ENCODE peak calls at places on chromosomes 4 and X, in ten cellular contexts. Z is AG04449; U is dorsolateral prefrontal cortex; H is fibroblast of the aortic adventitia; N is brain microvascular endothelial cell; T is lower lobe of right lung; J is neural crest cell; Q is GM10248; S is CD8-positive, alpha-beta T cell; G is left lung. D is an unnamed sample.

GRCh38 chr4:168995537-168996295 is 14.3 kb downstream of the CBR4 start:
- DNase-seq in Z (no peak), S (no peak), H (peak), G (no peak), T (no peak), J (no peak), U (no peak), N (no peak), Q (no peak), D (no peak)

GRCh38 chrX:9829308-9830267 is 43.4 kb downstream of the SHROOM2 start:
- DNase-seq in U (no peak), T (no peak), N (peak), G (no peak), J (no peak), S (no peak), H (no peak), Z (no peak), Q (peak), D (no peak)

GRCh38 chrX:116317409-116317808 is 119.0 kb upstream of the SLC6A14 start:
- DNase-seq in Z (no peak), H (peak), J (no peak), S (no peak), U (peak), Q (no peak), G (peak), T (peak), N (peak), D (no peak)

GRCh38 chrX:85026170-85026569 is 22.5 kb downstream of the APOOL start:
- DNase-seq in H (no peak), T (no peak), J (no peak), N (no peak), S (no peak), Q (no peak), G (no peak), Z (no peak), U (no peak), D (no peak)

GRCh38 chr4:155629183-155629825 is 37.3 kb upstream of the GUCY1A1 start:
- DNase-seq in J (no peak), U (no peak), Z (no peak), Q (no peak), G (no peak), T (no peak), N (peak), S (no peak), H (no peak), D (no peak)

GRCh38 chrX:311156-312129 is 7.2 kb downstream of the GTPBP6 start:
- DNase-seq in S (no peak), U (no peak), Z (no peak), G (peak), T (peak), H (no peak), Q (no peak), J (no peak), N (no peak), D (no peak)

GRCh38 chrX:72683631-72684030 is 30.5 kb downstream of the PHKA1 start:
- DNase-seq in N (no peak), T (no peak), J (no peak), U (no peak), S (no peak), Q (no peak), Z (no peak), H (no peak), G (no peak), D (no peak)

GRCh38 chr4:15864771-15865566 is 73.6 kb downstream of the FGFBP1 start:
- DNase-seq in J (no peak), H (peak), Z (no peak), U (no peak), S (no peak), T (no peak), G (no peak), N (no peak), Q (no peak), D (no peak)

GRCh38 chr4:144734522-144734921 is 88.6 kb downstream of the HHIP start:
- DNase-seq in H (peak), J (no peak), Q (no peak), U (no peak), N (no peak), Z (no peak), S (no peak), G (no peak), T (no peak), D (no peak)

GRCh38 chrX:106897259-106897658 is 5.9 kb downstream of the RIPPLY1 start:
- DNase-seq in Z (no peak), U (no peak), N (peak), J (no peak), T (no peak), H (peak), Q (no peak), G (no peak), S (no peak), D (no peak)

GRCh38 chrX:2388669-2389068 is 112.1 kb downstream of the DHRSX start:
- DNase-seq in Z (peak), T (no peak), Q (no peak), J (no peak), U (no peak), H (no peak), S (no peak), G (no peak), N (no peak), D (no peak)

GRCh38 chr4:12118651-12119213 is 690.0 kb upstream of the HS3ST1 start:
- DNase-seq in G (no peak), U (no peak), N (no peak), T (no peak), S (no peak), H (peak), J (no peak), Z (no peak), Q (no peak), D (no peak)

GRCh38 chr4:122842984-122843531 is 16.4 kb downstream of the FGF2 start:
- DNase-seq in J (no peak), S (no peak), Q (no peak), Z (no peak), U (no peak), N (no peak), H (peak), G (no peak), T (no peak), D (no peak)

GRCh38 chrX:106999002-106999975 is 723 bp downstream of the MORC4 start:
- DNase-seq in T (peak), U (peak), Z (no peak), Q (peak), N (peak), J (peak), H (peak), G (peak), S (peak), D (no peak)

GRCh38 chr4:174522183-174523002 is at the start of gene HPGD:
- DNase-seq in S (peak), T (peak), N (no peak), Z (no peak), J (peak), Q (peak), H (peak), U (no peak), G (peak), D (no peak)

GRCh38 chr4:77360451-77360850 is 203.4 kb downstream of the CCNG2 start:
- DNase-seq in T (no peak), S (no peak), H (no peak), N (no peak), J (no peak), Z (no peak), G (no peak), U (no peak), Q (no peak), D (no peak)

GRCh38 chr4:48699470-48699869 is 80.6 kb downstream of the FRYL start:
- DNase-seq in S (no peak), U (no peak), G (no peak), Q (no peak), Z (no peak), H (no peak), T (no peak), J (no peak), N (peak), D (no peak)

GRCh38 chrX:1380672-1381233 is 11.2 kb downstream of the SLC25A6 start:
- DNase-seq in T (peak), G (no peak), Z (no peak), U (no peak), N (no peak), Q (peak), J (no peak), H (no peak), S (no peak), D (no peak)

GRCh38 chr4:54764501-54764900 is 106.7 kb downstream of the KIT start:
- DNase-seq in S (no peak), G (no peak), T (no peak), U (no peak), Q (no peak), J (no peak), Z (no peak), H (no peak), N (no peak), D (no peak)

GRCh38 chrX:88613338-88613737 is 133.7 kb upstream of the CPXCR1 start:
- DNase-seq in G (no peak), T (no peak), J (no peak), Q (no peak), U (no peak), H (peak), Z (no peak), N (peak), S (no peak), D (no peak)
- TF ChIP-seq CTCF in G (no peak), T (peak), J (peak), Q (peak), U (peak), H (peak), Z (no peak), N (peak), S (no peak), D (peak)

GRCh38 chr4:73621357-73621756 is 1.1 kb upstream of the RASSF6 start:
- DNase-seq in H (no peak), J (no peak), U (no peak), G (no peak), Q (no peak), Z (no peak), T (no peak), N (no peak), S (no peak), D (no peak)

GRCh38 chr4:73615613-73616012 is 4.6 kb downstream of the RASSF6 start:
- DNase-seq in Q (no peak), H (no peak), J (no peak), N (no peak), U (no peak), S (no peak), T (no peak), Z (no peak), G (no peak), D (no peak)

GRCh38 chr4:73619351-73619750 is 885 bp downstream of the RASSF6 start:
- DNase-seq in U (no peak), H (no peak), Z (no peak), N (no peak), J (no peak), S (no peak), Q (no peak), G (no peak), T (no peak), D (no peak)

GRCh38 chr4:73617256-73617655 is 3.0 kb downstream of the RASSF6 start:
- DNase-seq in S (no peak), G (no peak), Q (no peak), T (no peak), J (no peak), U (no peak), H (no peak), N (no peak), Z (no peak), D (no peak)

GRCh38 chr4:73620115-73620792 is at the start of gene RASSF6:
- DNase-seq in T (peak), G (peak), Z (no peak), U (no peak), H (no peak), J (no peak), Q (peak), S (no peak), N (no peak), D (no peak)
- TF ChIP-seq CTCF in T (no peak), G (no peak), Z (no peak), U (no peak), H (no peak), J (no peak), Q (no peak), S (no peak), N (no peak), D (no peak)

GRCh38 chr4:186032259-186032658 is 36.7 kb upstream of the TLR3 start:
- DNase-seq in H (peak), T (no peak), Q (no peak), J (no peak), G (no peak), N (no peak), U (no peak), S (no peak), Z (no peak), D (no peak)
- TF ChIP-seq CTCF in H (no peak), T (no peak), Q (no peak), J (peak), G (no peak), N (peak), U (no peak), S (no peak), Z (no peak), D (peak)

GRCh38 chr4:82388405-82388804 is 14.6 kb upstream of the HNRNPD start:
- DNase-seq in Z (no peak), T (no peak), U (no peak), G (no peak), H (no peak), N (no peak), Q (no peak), S (no peak), J (no peak), D (no peak)
- TF ChIP-seq CTCF in Z (no peak), T (no peak), U (no peak), G (no peak), H (no peak), N (peak), Q (no peak), S (no peak), J (no peak), D (no peak)

GRCh38 chr4:113294910-113295309 is 245.5 kb downstream of the ANK2 start:
- DNase-seq in U (no peak), J (no peak), S (no peak), T (no peak), G (no peak), Z (no peak), H (no peak), N (no peak), Q (no peak), D (no peak)
- TF ChIP-seq CTCF in U (no peak), J (no peak), S (no peak), T (no peak), G (no peak), Z (no peak), H (no peak), N (no peak), Q (no peak), D (peak)

DNA sequence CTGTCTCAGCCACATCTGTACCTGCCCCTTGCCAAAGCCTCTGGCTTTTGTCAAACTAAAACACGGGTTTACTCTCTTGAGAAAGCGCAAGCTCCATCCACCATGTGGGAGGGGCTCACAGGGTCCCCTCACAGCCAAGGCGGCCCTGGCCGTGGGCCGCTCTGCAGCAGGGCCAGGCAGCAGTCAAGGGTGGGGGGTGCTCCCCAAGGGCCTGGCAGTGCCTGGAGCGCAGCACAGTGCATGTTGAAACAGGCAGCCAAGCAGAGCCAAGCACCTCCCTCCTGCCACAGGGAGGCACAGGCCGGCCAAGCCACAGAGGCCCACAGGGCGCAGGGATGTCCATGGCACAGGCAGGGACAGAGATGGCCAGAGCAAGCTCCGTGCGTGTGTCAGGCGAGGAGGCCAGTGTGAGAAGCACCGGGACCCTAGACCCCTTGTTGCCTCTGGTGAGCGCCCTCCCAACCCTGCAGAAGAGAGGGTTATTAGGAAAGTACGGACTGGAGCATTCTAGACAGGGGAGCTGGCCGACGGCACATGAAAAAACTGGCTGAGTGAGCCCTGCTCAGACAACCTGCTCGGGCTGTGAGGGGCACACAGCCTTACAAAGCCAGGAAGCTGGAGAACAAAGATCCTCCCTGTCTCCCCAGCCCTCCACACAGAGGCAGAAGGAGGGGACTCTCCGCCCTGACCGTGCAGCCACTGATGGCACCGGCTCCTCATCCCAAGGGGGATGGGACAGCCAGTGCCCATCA is 39.0 kb downstream of the FAM53A start:
- DNase-seq in Q (no peak), S (no peak), H (peak), Z (no peak), T (no peak), U (peak), G (no peak), J (peak), N (peak), D (peak)
- TF ChIP-seq CTCF in Q (no peak), S (no peak), H (no peak), Z (no peak), T (no peak), U (no peak), G (no peak), J (no peak), N (no peak), D (no peak)

GRCh38 chrX:40155617-40156471 is 58.1 kb upstream of the BCOR start:
- DNase-seq in U (no peak), N (no peak), H (no peak), Q (peak), G (no peak), Z (no peak), T (no peak), J (no peak), S (no peak), D (no peak)

GRCh38 chrX:40153335-40154221 is 55.8 kb upstream of the BCOR start:
- DNase-seq in S (no peak), Q (peak), T (peak), J (peak), Z (no peak), H (no peak), N (no peak), G (no peak), U (no peak), D (no peak)

GRCh38 chrX:40156472-40157227 is 58.9 kb upstream of the BCOR start:
- DNase-seq in U (no peak), Z (no peak), H (no peak), J (no peak), T (no peak), S (no peak), Q (no peak), N (no peak), G (no peak), D (no peak)

GRCh38 chrX:40154229-40154852 is 56.6 kb upstream of the BCOR start:
- DNase-seq in N (no peak), Q (peak), Z (no peak), T (no peak), G (no peak), H (no peak), S (no peak), J (peak), U (no peak), D (no peak)

GRCh38 chrX:40154853-40155616 is 57.3 kb upstream of the BCOR start:
- DNase-seq in H (peak), G (peak), Q (peak), Z (no peak), T (peak), U (no peak), N (no peak), S (no peak), J (peak), D (no peak)
- TF ChIP-seq CTCF in H (no peak), G (no peak), Q (no peak), Z (no peak), T (no peak), U (no peak), N (no peak), S (no peak), J (no peak), D (no peak)

DNA sequence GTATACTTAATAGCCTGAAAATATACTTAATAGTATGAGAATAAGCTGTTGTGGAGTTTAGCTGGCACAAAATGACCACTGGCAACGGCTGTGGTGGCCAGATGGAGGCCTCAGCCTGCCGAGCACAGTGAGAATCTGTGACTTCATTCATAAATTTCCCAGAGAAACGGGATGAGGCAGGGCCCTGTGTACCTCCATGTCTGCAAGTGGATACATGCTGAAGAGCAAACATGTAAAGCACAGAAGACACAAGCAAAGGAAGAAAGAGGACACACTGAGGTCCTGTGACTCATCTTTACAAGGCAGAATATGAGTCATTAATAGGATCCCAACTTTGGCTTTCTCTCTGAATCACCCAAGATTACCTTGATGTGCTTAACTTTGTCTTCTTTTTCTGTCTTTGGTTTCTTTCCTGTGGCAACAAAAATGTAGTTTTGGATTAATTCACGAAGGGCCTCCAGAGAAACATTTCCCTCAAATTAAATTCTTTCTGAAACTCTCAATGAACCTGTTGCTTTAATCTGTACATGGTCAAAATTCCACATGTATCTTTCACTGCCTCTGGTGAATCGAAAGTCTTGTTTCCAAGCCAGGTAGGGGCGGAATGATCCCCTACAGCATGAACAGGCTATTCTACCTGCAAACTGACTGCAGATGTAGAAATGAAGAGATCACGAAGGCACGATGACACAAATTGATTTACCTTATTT is 56.4 kb downstream of the IRF2 start:
- DNase-seq in G (no peak), Z (peak), U (peak), T (no peak), J (no peak), Q (peak), S (no peak), H (peak), N (peak), D (no peak)
- TF ChIP-seq CTCF in G (no peak), Z (no peak), U (no peak), T (no peak), J (no peak), Q (no peak), S (no peak), H (peak), N (peak), D (no peak)

GRCh38 chr4:5389756-5390155 is 318.6 kb downstream of the EVC2 start:
- DNase-seq in U (no peak), Q (no peak), J (no peak), G (no peak), N (no peak), H (no peak), T (no peak), S (no peak), Z (no peak), D (no peak)
- TF ChIP-seq CTCF in U (no peak), Q (no peak), J (no peak), G (no peak), N (no peak), H (no peak), T (no peak), S (no peak), Z (no peak), D (no peak)